ENCODE peak calls at places on chromosomes 6 and 20, in five cellular contexts. C is HCT116, I is HepG2, B is GM12878, X is K562. H is an unnamed sample.

GRCh38 chr6:78835817-78836216 is 31.5 kb upstream of the IRAK1BP1 start:
- DNase-seq in B (no peak), C (no peak), X (no peak), I (no peak), H (no peak)

GRCh38 chr6:17012421-17013225 is 89.2 kb upstream of the STMND1 start:
- DNase-seq in C (no peak), B (no peak), X (no peak), I (no peak), H (peak; percentile 39)

GRCh38 chr6:18260448-18261106 is 3.8 kb downstream of the DEK start:
- DNase-seq in B (peak; percentile 64), C (no peak), I (peak; percentile 31), X (no peak), H (no peak)

GRCh38 chr20:54324041-54324440 is 116.2 kb downstream of the PFDN4 start:
- DNase-seq in B (no peak), C (no peak), I (no peak), X (no peak), H (no peak)

GRCh38 chr6:36129889-36130671 is at the start of gene MAPK13:
- DNase-seq in X (no peak), C (no peak), B (no peak), I (peak; percentile 25), H (no peak)

GRCh38 chr6:169831450-169832246 is 80.2 kb downstream of the ERMARD start:
- DNase-seq in I (peak; percentile 60), C (peak; percentile 38), X (peak; percentile 82), B (no peak), H (peak; percentile 58)

GRCh38 chr6:146200136-146200708 is 171.4 kb downstream of the GRM1 start:
- DNase-seq in X (no peak), I (no peak), B (no peak), C (no peak), H (no peak)

GRCh38 chr6:7137335-7138106 is 29.8 kb downstream of the RREB1 start:
- DNase-seq in B (no peak), X (peak; percentile 66), I (no peak), C (no peak), H (no peak)

GRCh38 chr6:131290955-131291354 is 155.7 kb downstream of the AKAP7 start:
- DNase-seq in I (no peak), X (no peak), B (no peak), C (no peak), H (no peak)

GRCh38 chr6:149581349-149581748 is 15.2 kb downstream of the GINM1 start:
- DNase-seq in B (no peak), I (no peak), X (no peak), C (no peak), H (no peak)

GRCh38 chr20:21808139-21808538 is 102.7 kb downstream of the PAX1 start:
- DNase-seq in C (no peak), B (no peak), X (no peak), I (no peak), H (no peak)

GRCh38 chr20:19849341-19850189 is 91.5 kb downstream of the RIN2 start:
- DNase-seq in B (no peak), C (no peak), X (no peak), I (no peak), H (no peak)

GRCh38 chr20:1341561-1342265 is 12.8 kb upstream of the SDCBP2 start:
- DNase-seq in I (no peak), B (no peak), X (no peak), C (no peak), H (no peak)

GRCh38 chr20:1846341-1846740 is 48.9 kb upstream of the SIRPA start:
- DNase-seq in B (no peak), X (no peak), C (no peak), I (no peak), H (no peak)

GRCh38 chr6:158972241-158973233 is 27.5 kb downstream of the RSPH3 start:
- DNase-seq in X (peak; percentile 49), B (peak; percentile 31), C (peak; percentile 55), I (peak; percentile 47), H (peak; percentile 11)

GRCh38 chr6:157789861-157790260 is 33.2 kb upstream of the SNX9 start:
- DNase-seq in X (peak; percentile 75), B (no peak), I (peak; percentile 22), C (peak; percentile 59), H (no peak)

GRCh38 chr6:11217360-11218076 is 14.9 kb downstream of the NEDD9 start:
- DNase-seq in X (no peak), I (peak; percentile 79), B (peak; percentile 17), C (no peak), H (no peak)

GRCh38 chr6:102300350-102300749 is 906.8 kb downstream of the GRIK2 start:
- DNase-seq in X (no peak), B (no peak), I (no peak), C (no peak), H (no peak)

GRCh38 chr6:99590728-99591672 is 15.6 kb upstream of the PRDM13 start:
- DNase-seq in X (no peak), C (no peak), B (no peak), I (no peak), H (no peak)

GRCh38 chr20:8094415-8094818 is 37.6 kb upstream of the PLCB1 start:
- DNase-seq in B (no peak), X (no peak), C (no peak), I (no peak), H (no peak)

GRCh38 chr20:36629719-36630340 is 16.2 kb downstream of the SLA2 start:
- DNase-seq in I (no peak), C (no peak), X (no peak), B (no peak), H (no peak)

GRCh38 chr6:160348552-160349441 is 619 bp downstream of the SLC22A3 start:
- DNase-seq in C (no peak), I (peak; percentile 87), X (no peak), B (no peak), H (no peak)

GRCh38 chr20:38134427-38135281 is 30.4 kb downstream of the TGM2 start:
- DNase-seq in C (no peak), I (peak; percentile 91), B (no peak), X (peak; percentile 44), H (no peak)

GRCh38 chr6:167835260-167835659 is 8.5 kb downstream of the AFDN start:
- DNase-seq in X (no peak), B (no peak), I (no peak), C (no peak), H (no peak)
- TF ChIP-seq ZNF274 in X (no peak), B (no peak), I (no peak), C (no peak), H (no peak)

GRCh38 chr6:27297857-27298730 is 14.0 kb downstream of the POM121L2 start:
- DNase-seq in B (no peak), X (peak; percentile 81), I (peak; percentile 42), C (peak; percentile 70), H (no peak)
- TF ChIP-seq YY1 in B (no peak), X (peak; percentile 73), I (no peak), C (no peak), H (no peak)

GRCh38 chr6:73131706-73132105 is 93.6 kb downstream of the KHDC1L start:
- DNase-seq in X (peak; percentile 10), C (no peak), B (no peak), I (no peak), H (no peak)

GRCh38 chr6:73129653-73130443 is 95.4 kb downstream of the KHDC1L start:
- DNase-seq in C (peak; percentile 66), X (peak; percentile 73), B (peak; percentile 39), I (peak; percentile 53), H (peak; percentile 43)

GRCh38 chr6:73139681-73140080 is 85.6 kb downstream of the KHDC1L start:
- DNase-seq in X (no peak), I (no peak), C (no peak), B (no peak), H (no peak)

DNA sequence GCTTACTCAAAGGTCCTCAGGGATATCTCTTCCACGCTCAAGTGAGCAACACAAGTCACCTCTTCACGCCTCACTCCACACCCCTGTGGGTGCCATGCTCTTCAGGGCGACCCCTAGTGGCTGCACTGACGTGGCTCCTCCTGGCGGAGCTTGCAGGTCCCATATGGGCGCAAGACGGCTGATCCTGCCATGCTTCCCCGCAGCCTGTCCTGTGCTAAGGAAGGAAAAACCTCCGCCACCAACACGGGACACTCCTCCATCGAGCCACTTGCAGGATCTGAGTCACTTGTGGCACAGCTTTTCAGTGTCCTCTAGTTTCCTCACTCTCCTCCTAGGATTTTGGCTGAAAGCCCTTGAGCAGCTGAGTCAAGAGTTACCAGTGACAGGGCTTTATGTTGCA is 90.7 kb downstream of the KHDC1L start:
- DNase-seq in I (peak; percentile 16), C (peak; percentile 76), B (no peak), X (peak; percentile 30), H (peak; percentile 50)
- TF ChIP-seq ZNF274 in I (no peak), C (no peak), B (no peak), X (no peak), H (no peak)

GRCh38 chr6:31497595-31498476 is at the start of gene MICB:
- DNase-seq in I (peak; percentile 82), C (peak; percentile 85), B (peak; percentile 46), X (peak; percentile 91), H (peak; percentile 51)
- TF ChIP-seq YY1 in I (no peak), C (no peak), B (no peak), X (no peak), H (no peak)

DNA sequence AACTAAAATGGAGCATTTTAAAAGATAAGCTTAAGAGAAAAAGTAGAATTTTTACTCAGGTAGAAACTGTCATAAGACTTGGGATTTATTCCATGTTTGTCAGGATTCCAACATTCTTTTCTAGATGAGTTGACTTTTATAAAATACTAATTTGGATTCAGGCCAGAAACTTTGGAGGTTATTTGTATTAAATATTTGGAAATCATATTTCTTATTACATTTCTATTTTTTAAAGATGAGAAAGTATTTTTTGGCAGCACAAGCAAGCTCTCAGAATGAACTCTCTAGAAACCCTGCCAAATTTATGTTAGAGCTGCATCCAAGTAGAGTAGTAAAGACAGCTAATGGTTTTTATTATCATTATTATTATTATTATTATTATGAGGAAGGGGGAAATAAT is 1014.9 kb upstream of the GJE1 start:
- DNase-seq in B (no peak), C (no peak), X (no peak), I (no peak), H (no peak)
- TF ChIP-seq ZNF274 in B (no peak), C (no peak), X (no peak), I (no peak), H (no peak)

GRCh38 chr6:136880748-136881460 is 41.2 kb upstream of the SLC35D3 start:
- DNase-seq in X (no peak), B (no peak), C (no peak), I (no peak), H (no peak)
- TF ChIP-seq YY1 in X (no peak), B (no peak), C (no peak), I (no peak), H (no peak)

H was measured in NT2/D1.